ENCODE peak calls at places on chromosomes 3 and 15, in four cellular contexts. F, V, Z and Q are unnamed samples.

GRCh38 chr3:158097571-158098553 is 8.4 kb downstream of the SHOX2 start:
- DNase-seq in F (peak), V (no peak), Z (no peak), Q (peak)

GRCh38 chr15:72936237-72936636 is 116.0 kb upstream of the NEO1 start:
- DNase-seq in F (no peak), V (no peak), Z (no peak), Q (no peak)

GRCh38 chr3:109731639-109732473 is 394.5 kb upstream of the DPPA4 start:
- DNase-seq in F (peak), V (no peak), Z (peak), Q (peak)

GRCh38 chr3:152196782-152197181 is 71.9 kb upstream of the MBNL1 start:
- DNase-seq in F (no peak), V (no peak), Z (peak), Q (no peak)

GRCh38 chr3:115108614-115109013 is 38.5 kb downstream of the ZBTB20 start:
- DNase-seq in F (no peak), V (no peak), Z (no peak), Q (no peak)

GRCh38 chr3:180102134-180102533 is 65.4 kb upstream of the PEX5L start:
- DNase-seq in F (no peak), V (no peak), Z (no peak), Q (no peak)

GRCh38 chr15:57640935-57641682 is 49.4 kb downstream of the MYZAP start:
- DNase-seq in F (peak), V (no peak), Z (peak), Q (no peak)

GRCh38 chr3:169497567-169498257 is 165.8 kb downstream of the MECOM start:
- DNase-seq in F (no peak), V (no peak), Z (no peak), Q (no peak)

GRCh38 chr3:194705761-194706160 is 20.1 kb downstream of the FAM43A start:
- DNase-seq in F (no peak), V (no peak), Z (no peak), Q (no peak)

GRCh38 chr15:40787991-40788390 is 18.2 kb downstream of the C15orf62 start:
- DNase-seq in F (no peak), V (no peak), Z (no peak), Q (no peak)

GRCh38 chr3:142278451-142278850 is 53.1 kb upstream of the GK5 start:
- DNase-seq in F (no peak), V (no peak), Z (no peak), Q (no peak)

GRCh38 chr3:169746924-169747323 is 17.9 kb downstream of the TERC start:
- DNase-seq in F (no peak), V (no peak), Z (no peak), Q (no peak)

GRCh38 chr3:138331143-138331894 is 1.7 kb upstream of the NME9 start:
- DNase-seq in F (no peak), V (no peak), Z (no peak), Q (no peak)

GRCh38 chr15:75843618-75844610 is 667 bp downstream of the UBE2Q2 start:
- DNase-seq in F (no peak), V (peak), Z (peak), Q (peak)

GRCh38 chr15:77507911-77508310 is 87.2 kb downstream of the HMG20A start:
- DNase-seq in F (no peak), V (peak), Z (peak), Q (no peak)

GRCh38 chr15:59303641-59304433 is 68.8 kb downstream of the MYO1E start:
- DNase-seq in F (peak), V (peak), Z (peak), Q (no peak)

GRCh38 chr3:118537454-118537853 is 497.2 kb downstream of the IGSF11 start:
- DNase-seq in F (no peak), V (no peak), Z (no peak), Q (no peak)

GRCh38 chr3:56725175-56725574 is 42.1 kb upstream of the TASOR start:
- DNase-seq in F (no peak), V (no peak), Z (no peak), Q (peak)

GRCh38 chr3:35721628-35722027 is 82.3 kb downstream of the ARPP21 start:
- DNase-seq in F (no peak), V (no peak), Z (no peak), Q (no peak)

GRCh38 chr3:195148553-195148952 is 122.4 kb downstream of the XXYLT1 start:
- DNase-seq in F (no peak), V (no peak), Z (no peak), Q (no peak)

GRCh38 chr15:50840520-50840919 is 68.0 kb upstream of the AP4E1 start:
- DNase-seq in F (no peak), V (no peak), Z (no peak), Q (no peak)